ENCODE peak calls at places on chromosomes 12 and 14, in eight cellular contexts. J is A172; K is Right ventricle myocardium inferior; C is HAP-1; X is GM12865; L is GM10248; T is activated effector memory CD4-positive, alpha-beta T cell treated with Interleukin-2 at 50 U/mL for 16 hours; B is fibroblast of the conjunctiva. D is an unnamed sample.
A peak's percentile ranks its signal among the peaks of the same experiment; 100 is the strongest.

GRCh38 chr12:126706300-126706699 is 1560.7 kb upstream of the TMEM132C start:
- DNase-seq in J (no peak), K (no peak), C (no peak), X (no peak), L (no peak), T (no peak), B (no peak), D (no peak)

GRCh38 chr14:96083667-96084320 is 44.6 kb downstream of the C14orf132 start:
- DNase-seq in J (no peak), K (no peak), C (no peak), X (no peak), L (no peak), T (no peak), B (no peak), D (peak; percentile 53)

GRCh38 chr12:113796852-113797534 is 169.1 kb downstream of the RBM19 start:
- DNase-seq in J (no peak), K (no peak), C (no peak), X (peak; percentile 9), L (no peak), T (no peak), B (no peak), D (no peak)

GRCh38 chr12:52878507-52879393 is 26.1 kb downstream of the KRT8 start:
- DNase-seq in J (no peak), K (peak; percentile 61), C (no peak), X (no peak), L (no peak), T (no peak), B (no peak), D (peak; percentile 68)

GRCh38 chr14:65170768-65171251 is 68.5 kb upstream of the MAX start:
- DNase-seq in J (peak; percentile 64), K (no peak), C (peak; percentile 62), X (peak; percentile 73), L (no peak), T (peak; percentile 18), B (peak; percentile 59), D (peak; percentile 79)

GRCh38 chr12:15856097-15856982 is 25.8 kb upstream of the STRAP start:
- DNase-seq in J (peak; percentile 40), K (no peak), C (peak; percentile 43), X (peak; percentile 72), L (peak; percentile 29), T (no peak), B (peak; percentile 72), D (no peak)

GRCh38 chr14:101504096-101504948 is 57.0 kb upstream of the DIO3 start:
- DNase-seq in J (no peak), K (no peak), C (no peak), X (no peak), L (no peak), T (no peak), B (no peak), D (no peak)

GRCh38 chr12:116539361-116539771 is 19.8 kb upstream of the MAP1LC3B2 start:
- DNase-seq in J (no peak), K (no peak), C (no peak), X (no peak), L (no peak), T (no peak), B (no peak), D (no peak)

GRCh38 chr12:66152732-66153131 is 17.1 kb downstream of the TMBIM4 start:
- DNase-seq in J (no peak), K (no peak), C (no peak), X (no peak), L (no peak), T (no peak), B (no peak), D (no peak)

GRCh38 chr14:34199585-34199984 is 248.7 kb upstream of the EGLN3 start:
- DNase-seq in J (peak; percentile 57), K (no peak), C (no peak), X (no peak), L (no peak), T (no peak), B (peak; percentile 13), D (peak; percentile 74)

GRCh38 chr14:95140060-95140858 is 17.1 kb downstream of the DICER1 start:
- DNase-seq in J (no peak), K (no peak), C (peak; percentile 40), X (no peak), L (no peak), T (no peak), B (no peak), D (peak; percentile 64)

GRCh38 chr12:109827566-109828550 is 5.3 kb downstream of the TRPV4 start:
- DNase-seq in J (no peak), K (peak; percentile 90), C (no peak), X (no peak), L (no peak), T (no peak), B (no peak), D (no peak)

GRCh38 chr12:122297494-122297893 is 31.2 kb upstream of the VPS33A start:
- DNase-seq in J (no peak), K (no peak), C (no peak), X (no peak), L (no peak), T (no peak), B (no peak), D (no peak)

GRCh38 chr12:14638066-14638465 is 58.3 kb downstream of the GUCY2C start:
- DNase-seq in J (no peak), K (no peak), C (no peak), X (no peak), L (no peak), T (no peak), B (no peak), D (no peak)

GRCh38 chr12:26832817-26833691 is at the start of gene ITPR2:
- DNase-seq in J (peak; percentile 74), K (peak; percentile 95), C (peak; percentile 94), X (peak; percentile 96), L (peak; percentile 99), T (peak; percentile 87), B (peak; percentile 59), D (peak; percentile 73)

GRCh38 chr14:67056684-67057083 is 132.6 kb upstream of the GARIN2 start:
- DNase-seq in J (no peak), K (peak; percentile 60), C (no peak), X (no peak), L (no peak), T (no peak), B (no peak), D (no peak)